ENCODE peak calls at places on chromosome 16, in five cellular contexts. One of them, this sample, is unnamed.

GRCh38 chr16:49282690-49283375 is 1.2 kb upstream of the CBLN1 start:
- DNase-seq in activated CD4-positive, alpha-beta T cell treated with anti-CD3 and anti-CD28 coated beads for 24 hours: no peak
- DNase-seq in HFFc6: no peak
- DNase-seq in left ventricle myocardium inferior: no peak
- DNase-seq in Ammon's horn: no peak
- DNase-seq in this sample: peak

GRCh38 chr16:84475643-84476240 is 28.7 kb downstream of the MEAK7 start:
- DNase-seq in HFFc6: no peak
- DNase-seq in left ventricle myocardium inferior: no peak
- DNase-seq in activated CD4-positive, alpha-beta T cell treated with anti-CD3 and anti-CD28 coated beads for 24 hours: no peak
- DNase-seq in Ammon's horn: no peak
- DNase-seq in this sample: no peak

GRCh38 chr16:14307623-14308356 is 236.7 kb downstream of the MRTFB start:
- DNase-seq in left ventricle myocardium inferior: peak
- DNase-seq in activated CD4-positive, alpha-beta T cell treated with anti-CD3 and anti-CD28 coated beads for 24 hours: no peak
- DNase-seq in HFFc6: no peak
- DNase-seq in Ammon's horn: no peak
- DNase-seq in this sample: peak

GRCh38 chr16:58306327-58306726 is 11.5 kb upstream of the PRSS54 start:
- DNase-seq in Ammon's horn: no peak
- DNase-seq in HFFc6: peak
- DNase-seq in left ventricle myocardium inferior: no peak
- DNase-seq in activated CD4-positive, alpha-beta T cell treated with anti-CD3 and anti-CD28 coated beads for 24 hours: peak
- DNase-seq in this sample: peak

GRCh38 chr16:22814330-22815105 is 556 bp downstream of the HS3ST2 start:
- DNase-seq in HFFc6: no peak
- DNase-seq in Ammon's horn: no peak
- DNase-seq in left ventricle myocardium inferior: no peak
- DNase-seq in activated CD4-positive, alpha-beta T cell treated with anti-CD3 and anti-CD28 coated beads for 24 hours: no peak
- DNase-seq in this sample: no peak

GRCh38 chr16:78762222-78762621 is 662.8 kb downstream of the WWOX start:
- DNase-seq in left ventricle myocardium inferior: no peak
- DNase-seq in activated CD4-positive, alpha-beta T cell treated with anti-CD3 and anti-CD28 coated beads for 24 hours: no peak
- DNase-seq in HFFc6: no peak
- DNase-seq in Ammon's horn: no peak
- DNase-seq in this sample: no peak

GRCh38 chr16:621526-622105 is 9.2 kb upstream of the WFIKKN1 start:
- DNase-seq in Ammon's horn: peak
- DNase-seq in left ventricle myocardium inferior: no peak
- DNase-seq in activated CD4-positive, alpha-beta T cell treated with anti-CD3 and anti-CD28 coated beads for 24 hours: no peak
- DNase-seq in HFFc6: peak
- DNase-seq in this sample: peak

GRCh38 chr16:88065747-88066142 is 114.5 kb downstream of the BANP start:
- DNase-seq in Ammon's horn: no peak
- DNase-seq in HFFc6: no peak
- DNase-seq in left ventricle myocardium inferior: peak
- DNase-seq in activated CD4-positive, alpha-beta T cell treated with anti-CD3 and anti-CD28 coated beads for 24 hours: no peak
- DNase-seq in this sample: no peak

GRCh38 chr16:8675183-8676159 is 1.1 kb downstream of the ABAT start:
- DNase-seq in Ammon's horn: no peak
- DNase-seq in activated CD4-positive, alpha-beta T cell treated with anti-CD3 and anti-CD28 coated beads for 24 hours: peak
- DNase-seq in left ventricle myocardium inferior: no peak
- DNase-seq in HFFc6: no peak
- DNase-seq in this sample: no peak

GRCh38 chr16:53948734-53949430 is 244.9 kb downstream of the FTO start:
- DNase-seq in left ventricle myocardium inferior: no peak
- DNase-seq in Ammon's horn: no peak
- DNase-seq in activated CD4-positive, alpha-beta T cell treated with anti-CD3 and anti-CD28 coated beads for 24 hours: no peak
- DNase-seq in HFFc6: no peak
- DNase-seq in this sample: no peak

GRCh38 chr16:72680732-72681131 is 367.2 kb downstream of the ZFHX3 start:
- DNase-seq in Ammon's horn: no peak
- DNase-seq in activated CD4-positive, alpha-beta T cell treated with anti-CD3 and anti-CD28 coated beads for 24 hours: no peak
- DNase-seq in left ventricle myocardium inferior: no peak
- DNase-seq in HFFc6: no peak
- DNase-seq in this sample: no peak

GRCh38 chr16:84827131-84827574 is 7.4 kb downstream of the CRISPLD2 start:
- DNase-seq in activated CD4-positive, alpha-beta T cell treated with anti-CD3 and anti-CD28 coated beads for 24 hours: no peak
- DNase-seq in HFFc6: no peak
- DNase-seq in left ventricle myocardium inferior: no peak
- DNase-seq in Ammon's horn: no peak
- DNase-seq in this sample: no peak

GRCh38 chr16:18792836-18793433 is 2.8 kb upstream of the RPS15A start:
- DNase-seq in left ventricle myocardium inferior: no peak
- DNase-seq in activated CD4-positive, alpha-beta T cell treated with anti-CD3 and anti-CD28 coated beads for 24 hours: no peak
- DNase-seq in Ammon's horn: no peak
- DNase-seq in HFFc6: no peak
- DNase-seq in this sample: no peak

GRCh38 chr16:55822280-55822810 is 10.6 kb downstream of the CES1 start:
- DNase-seq in HFFc6: no peak
- DNase-seq in activated CD4-positive, alpha-beta T cell treated with anti-CD3 and anti-CD28 coated beads for 24 hours: no peak
- DNase-seq in Ammon's horn: no peak
- DNase-seq in left ventricle myocardium inferior: no peak
- DNase-seq in this sample: no peak

GRCh38 chr16:3609895-3610697 is 1.3 kb downstream of the SLX4 start:
- DNase-seq in Ammon's horn: no peak
- DNase-seq in HFFc6: no peak
- DNase-seq in left ventricle myocardium inferior: no peak
- DNase-seq in activated CD4-positive, alpha-beta T cell treated with anti-CD3 and anti-CD28 coated beads for 24 hours: no peak
- DNase-seq in this sample: no peak

GRCh38 chr16:20181386-20181785 is 107.7 kb upstream of the GPR139 start:
- DNase-seq in HFFc6: no peak
- DNase-seq in Ammon's horn: no peak
- DNase-seq in activated CD4-positive, alpha-beta T cell treated with anti-CD3 and anti-CD28 coated beads for 24 hours: no peak
- DNase-seq in left ventricle myocardium inferior: no peak
- DNase-seq in this sample: no peak

GRCh38 chr16:28592511-28592910 is 4.3 kb downstream of the SULT1A2 start:
- DNase-seq in Ammon's horn: no peak
- DNase-seq in activated CD4-positive, alpha-beta T cell treated with anti-CD3 and anti-CD28 coated beads for 24 hours: no peak
- DNase-seq in HFFc6: no peak
- DNase-seq in left ventricle myocardium inferior: no peak
- DNase-seq in this sample: no peak

GRCh38 chr16:13896543-13897182 is 23.3 kb upstream of the ERCC4 start:
- DNase-seq in Ammon's horn: no peak
- DNase-seq in left ventricle myocardium inferior: no peak
- DNase-seq in HFFc6: no peak
- DNase-seq in activated CD4-positive, alpha-beta T cell treated with anti-CD3 and anti-CD28 coated beads for 24 hours: no peak
- DNase-seq in this sample: no peak

GRCh38 chr16:4691666-4692412 is 1.5 kb upstream of the NUDT16L1 start:
- DNase-seq in left ventricle myocardium inferior: no peak
- DNase-seq in HFFc6: no peak
- DNase-seq in Ammon's horn: no peak
- DNase-seq in activated CD4-positive, alpha-beta T cell treated with anti-CD3 and anti-CD28 coated beads for 24 hours: no peak
- DNase-seq in this sample: no peak

GRCh38 chr16:3846595-3847091 is 33.9 kb downstream of the CREBBP start:
- DNase-seq in left ventricle myocardium inferior: no peak
- DNase-seq in activated CD4-positive, alpha-beta T cell treated with anti-CD3 and anti-CD28 coated beads for 24 hours: no peak
- DNase-seq in Ammon's horn: no peak
- DNase-seq in HFFc6: no peak
- DNase-seq in this sample: no peak

GRCh38 chr16:31131841-31132271 is 3.7 kb downstream of the PRSS8 start:
- DNase-seq in activated CD4-positive, alpha-beta T cell treated with anti-CD3 and anti-CD28 coated beads for 24 hours: no peak
- DNase-seq in left ventricle myocardium inferior: no peak
- DNase-seq in HFFc6: no peak
- DNase-seq in Ammon's horn: no peak
- DNase-seq in this sample: no peak

GRCh38 chr16:68356249-68356918 is 45.6 kb downstream of the PRMT7 start:
- DNase-seq in left ventricle myocardium inferior: no peak
- DNase-seq in Ammon's horn: peak
- DNase-seq in HFFc6: no peak
- DNase-seq in activated CD4-positive, alpha-beta T cell treated with anti-CD3 and anti-CD28 coated beads for 24 hours: peak
- DNase-seq in this sample: no peak

GRCh38 chr16:48608871-48609452 is 1.0 kb downstream of the N4BP1 start:
- DNase-seq in activated CD4-positive, alpha-beta T cell treated with anti-CD3 and anti-CD28 coated beads for 24 hours: no peak
- DNase-seq in left ventricle myocardium inferior: no peak
- DNase-seq in HFFc6: no peak
- DNase-seq in Ammon's horn: no peak
- DNase-seq in this sample: peak

GRCh38 chr16:53415504-53415903 is 18.8 kb upstream of the RBL2 start:
- DNase-seq in Ammon's horn: no peak
- DNase-seq in HFFc6: no peak
- DNase-seq in activated CD4-positive, alpha-beta T cell treated with anti-CD3 and anti-CD28 coated beads for 24 hours: no peak
- DNase-seq in left ventricle myocardium inferior: no peak
- DNase-seq in this sample: no peak

GRCh38 chr16:13229039-13229438 is 327.6 kb downstream of the SHISA9 start:
- DNase-seq in Ammon's horn: no peak
- DNase-seq in activated CD4-positive, alpha-beta T cell treated with anti-CD3 and anti-CD28 coated beads for 24 hours: no peak
- DNase-seq in left ventricle myocardium inferior: no peak
- DNase-seq in HFFc6: no peak
- DNase-seq in this sample: no peak

GRCh38 chr16:69935278-69935711 is 15.8 kb upstream of the CLEC18A start:
- DNase-seq in activated CD4-positive, alpha-beta T cell treated with anti-CD3 and anti-CD28 coated beads for 24 hours: no peak
- DNase-seq in Ammon's horn: no peak
- DNase-seq in left ventricle myocardium inferior: no peak
- DNase-seq in HFFc6: no peak
- DNase-seq in this sample: peak

GRCh38 chr16:85860413-85861094 is 38.4 kb upstream of the IRF8 start:
- DNase-seq in Ammon's horn: no peak
- DNase-seq in left ventricle myocardium inferior: no peak
- DNase-seq in HFFc6: no peak
- DNase-seq in activated CD4-positive, alpha-beta T cell treated with anti-CD3 and anti-CD28 coated beads for 24 hours: no peak
- DNase-seq in this sample: no peak

GRCh38 chr16:87436225-87437172 is 44.4 kb downstream of the MAP1LC3B start:
- DNase-seq in activated CD4-positive, alpha-beta T cell treated with anti-CD3 and anti-CD28 coated beads for 24 hours: no peak
- DNase-seq in Ammon's horn: no peak
- DNase-seq in HFFc6: peak
- DNase-seq in left ventricle myocardium inferior: no peak
- DNase-seq in this sample: no peak

GRCh38 chr16:85735225-85735722 is 15.6 kb downstream of the C16orf74 start:
- DNase-seq in Ammon's horn: no peak
- DNase-seq in HFFc6: no peak
- DNase-seq in left ventricle myocardium inferior: no peak
- DNase-seq in activated CD4-positive, alpha-beta T cell treated with anti-CD3 and anti-CD28 coated beads for 24 hours: no peak
- DNase-seq in this sample: no peak

GRCh38 chr16:70693231-70693671 is 7.4 kb upstream of the MTSS2 start:
- DNase-seq in activated CD4-positive, alpha-beta T cell treated with anti-CD3 and anti-CD28 coated beads for 24 hours: no peak
- DNase-seq in Ammon's horn: no peak
- DNase-seq in HFFc6: no peak
- DNase-seq in left ventricle myocardium inferior: peak
- DNase-seq in this sample: peak

GRCh38 chr16:84555418-84556196 is 51.1 kb upstream of the MEAK7 start:
- DNase-seq in activated CD4-positive, alpha-beta T cell treated with anti-CD3 and anti-CD28 coated beads for 24 hours: no peak
- DNase-seq in left ventricle myocardium inferior: no peak
- DNase-seq in HFFc6: no peak
- DNase-seq in Ammon's horn: peak
- DNase-seq in this sample: peak

GRCh38 chr16:86975445-86975844 is 341.7 kb downstream of the C16orf95 start:
- DNase-seq in Ammon's horn: no peak
- DNase-seq in HFFc6: peak
- DNase-seq in left ventricle myocardium inferior: no peak
- DNase-seq in activated CD4-positive, alpha-beta T cell treated with anti-CD3 and anti-CD28 coated beads for 24 hours: no peak
- DNase-seq in this sample: peak

This sample was measured in cerebellar cortex.